ENCODE peak calls at places on chromosomes 5 and 9, in four cellular contexts. F is A549, C is T follicular helper cell, I is EL. Z is an unnamed sample.

GRCh38 chr5:150596313-150596712 is 44.1 kb upstream of the SYNPO start:
- DNase-seq in F (no peak), C (no peak), I (no peak), Z (no peak)

GRCh38 chr9:102106446-102106845 is 368.0 kb upstream of the GRIN3A start:
- DNase-seq in C (no peak), I (no peak), F (no peak), Z (no peak)

GRCh38 chr5:23316060-23316591 is 191.3 kb upstream of the PRDM9 start:
- DNase-seq in C (no peak), F (no peak), I (no peak), Z (no peak)

GRCh38 chr9:70413427-70413797 is 1.0 kb downstream of the KLF9 start:
- DNase-seq in F (no peak), I (no peak), C (peak), Z (no peak)

GRCh38 chr5:176816043-176816745 is 5.8 kb downstream of the UNC5A start:
- DNase-seq in I (no peak), F (no peak), C (no peak), Z (no peak)

GRCh38 chr5:57488308-57488955 is 5.8 kb upstream of the ACTBL2 start:
- DNase-seq in C (no peak), F (no peak), I (peak), Z (no peak)

GRCh38 chr5:60066502-60066901 is 173.0 kb upstream of the PDE4D start:
- DNase-seq in F (no peak), I (peak), C (no peak), Z (no peak)

GRCh38 chr5:62974623-62975022 is 396.0 kb downstream of the LRRC70 start:
- DNase-seq in I (no peak), C (no peak), F (no peak), Z (no peak)

GRCh38 chr5:132759114-132760042 is 12.2 kb downstream of the CCNI2 start:
- DNase-seq in I (no peak), F (no peak), C (no peak), Z (no peak)

GRCh38 chr9:126410229-126410628 is 83.6 kb downstream of the MVB12B start:
- DNase-seq in C (no peak), F (no peak), I (no peak), Z (no peak)

GRCh38 chr9:81666123-81666522 is 23.2 kb downstream of the TLE1 start:
- DNase-seq in I (no peak), C (no peak), F (no peak), Z (no peak)

Z was measured in activated T-helper 1 cell treated with anti-CD3 and anti-CD28 coated beads, Interleukin-2, amount 50 U/mL, for 16 hours.